ENCODE peak calls at places on chromosomes 6 and 20, in seven cellular contexts. X, T, Z, N, V, S and E are unnamed samples.

GRCh38 chr6:134299236-134299635 is 18.7 kb downstream of the SGK1 start:
- DNase-seq in X (no peak), T (no peak), Z (peak; percentile 88), N (no peak), V (peak; percentile 37), S (no peak), E (no peak)

GRCh38 chr20:35697696-35698297 is 1.4 kb downstream of the NFS1 start:
- DNase-seq in X (no peak), T (no peak), Z (no peak), N (no peak), V (no peak), S (no peak), E (no peak)

GRCh38 chr20:57061058-57061900 is 205.2 kb downstream of the BMP7 start:
- DNase-seq in X (peak; percentile 13), T (no peak), Z (no peak), N (peak; percentile 80), V (peak; percentile 66), S (no peak), E (peak; percentile 79)

GRCh38 chr6:25312034-25312620 is 33.0 kb downstream of the CARMIL1 start:
- DNase-seq in X (no peak), T (no peak), Z (peak; percentile 76), N (no peak), V (no peak), S (no peak), E (peak; percentile 17)

GRCh38 chr6:18264338-18265098 is at the start of gene DEK:
- DNase-seq in X (peak; percentile 86), T (peak; percentile 74), Z (peak; percentile 83), N (peak; percentile 87), V (peak; percentile 95), S (peak; percentile 53), E (peak; percentile 86)

GRCh38 chr6:14292119-14292518 is 174.5 kb downstream of the CD83 start:
- DNase-seq in X (peak; percentile 22), T (no peak), Z (no peak), N (no peak), V (no peak), S (no peak), E (no peak)

GRCh38 chr6:146545608-146546007 is 2.0 kb downstream of the RAB32 start:
- DNase-seq in X (peak; percentile 84), T (no peak), Z (peak; percentile 81), N (no peak), V (no peak), S (no peak), E (no peak)

GRCh38 chr20:64091762-64092161 is 7.6 kb upstream of the LKAAEAR1 start:
- DNase-seq in X (no peak), T (no peak), Z (no peak), N (no peak), V (peak; percentile 68), S (no peak), E (no peak)

GRCh38 chr6:68778356-68779020 is 143.4 kb downstream of the ADGRB3 start:
- DNase-seq in X (peak; percentile 23), T (no peak), Z (peak; percentile 84), N (peak; percentile 43), V (peak; percentile 84), S (no peak), E (peak; percentile 5)

GRCh38 chr6:40755749-40756452 is 168.7 kb upstream of the LRFN2 start:
- DNase-seq in X (peak; percentile 32), T (no peak), Z (no peak), N (no peak), V (no peak), S (no peak), E (no peak)

GRCh38 chr6:26032387-26033131 is 54.7 kb upstream of the HFE start:
- DNase-seq in X (peak; percentile 69), T (no peak), Z (peak; percentile 71), N (no peak), V (no peak), S (no peak), E (peak; percentile 33)

GRCh38 chr6:4803343-4803744 is 27.1 kb downstream of the CDYL start:
- DNase-seq in X (no peak), T (no peak), Z (no peak), N (no peak), V (no peak), S (no peak), E (no peak)

GRCh38 chr6:39791850-39792500 is at the start of gene DAAM2:
- DNase-seq in X (peak; percentile 48), T (no peak), Z (peak; percentile 48), N (peak; percentile 56), V (peak; percentile 84), S (no peak), E (no peak)

GRCh38 chr6:72865467-72865866 is 243.6 kb downstream of the KCNQ5 start:
- DNase-seq in X (no peak), T (no peak), Z (peak; percentile 63), N (no peak), V (no peak), S (no peak), E (peak; percentile 5)

GRCh38 chr6:43608310-43608763 is 20.7 kb downstream of the GTPBP2 start:
- DNase-seq in X (peak; percentile 70), T (peak; percentile 48), Z (peak; percentile 91), N (peak; percentile 79), V (peak; percentile 90), S (peak; percentile 30), E (peak; percentile 56)

GRCh38 chr20:4603724-4604123 is 118.0 kb upstream of the PRND start:
- DNase-seq in X (no peak), T (no peak), Z (no peak), N (no peak), V (no peak), S (no peak), E (no peak)

GRCh38 chr20:51803157-51803854 is 985 bp upstream of the SALL4 start:
- DNase-seq in X (peak; percentile 21), T (no peak), Z (no peak), N (no peak), V (no peak), S (no peak), E (no peak)

GRCh38 chr6:31575335-31575901 is at the start of gene TNF:
- DNase-seq in X (peak; percentile 89), T (peak; percentile 79), Z (peak; percentile 39), N (no peak), V (peak; percentile 67), S (peak; percentile 45), E (no peak)

GRCh38 chr6:90354961-90355360 is 58.3 kb upstream of the BACH2 start:
- DNase-seq in X (no peak), T (no peak), Z (no peak), N (no peak), V (no peak), S (no peak), E (no peak)

GRCh38 chr6:35388023-35388422 is 45.7 kb downstream of the PPARD start:
- DNase-seq in X (no peak), T (no peak), Z (no peak), N (no peak), V (no peak), S (no peak), E (no peak)

GRCh38 chr6:83368582-83368981 is 62.3 kb downstream of the ME1 start:
- DNase-seq in X (no peak), T (no peak), Z (no peak), N (no peak), V (no peak), S (no peak), E (no peak)

GRCh38 chr6:125746731-125747588 is 2.5 kb upstream of the HEY2 start:
- DNase-seq in X (peak; percentile 77), T (peak; percentile 49), Z (peak; percentile 76), N (peak; percentile 81), V (peak; percentile 91), S (peak; percentile 33), E (no peak)

GRCh38 chr6:42428326-42429041 is 23.2 kb downstream of the TRERF1 start:
- DNase-seq in X (peak; percentile 24), T (peak; percentile 30), Z (no peak), N (no peak), V (no peak), S (no peak), E (no peak)

GRCh38 chr6:31203345-31203979 is 33.0 kb upstream of the POU5F1 start:
- DNase-seq in X (peak; percentile 93), T (peak; percentile 43), Z (peak; percentile 85), N (no peak), V (no peak), S (no peak), E (peak; percentile 69)

GRCh38 chr6:116475151-116475550 is 14.0 kb downstream of the CALHM6 start:
- DNase-seq in X (no peak), T (no peak), Z (no peak), N (no peak), V (no peak), S (no peak), E (no peak)

GRCh38 chr6:82691997-82692396 is 328.4 kb downstream of the TPBG start:
- DNase-seq in X (peak; percentile 3), T (no peak), Z (no peak), N (no peak), V (no peak), S (no peak), E (no peak)

GRCh38 chr6:142171351-142171750 is 24.3 kb downstream of the VTA1 start:
- DNase-seq in X (no peak), T (no peak), Z (no peak), N (no peak), V (no peak), S (no peak), E (no peak)

GRCh38 chr6:43125555-43125954 is 45.5 kb upstream of the SRF start:
- DNase-seq in X (no peak), T (no peak), Z (peak; percentile 19), N (no peak), V (no peak), S (no peak), E (no peak)

GRCh38 chr6:4974962-4975361 is 28.9 kb downstream of the RPP40 start:
- DNase-seq in X (no peak), T (no peak), Z (no peak), N (no peak), V (no peak), S (no peak), E (no peak)

GRCh38 chr6:165426892-165427291 is 117.5 kb upstream of the C6orf118 start:
- DNase-seq in X (no peak), T (no peak), Z (no peak), N (no peak), V (no peak), S (no peak), E (no peak)

GRCh38 chr20:63255911-63256704 is 1.8 kb upstream of the NKAIN4 start:
- DNase-seq in X (no peak), T (no peak), Z (no peak), N (no peak), V (no peak), S (no peak), E (peak; percentile 93)

GRCh38 chr6:168147205-168147738 is 68.3 kb upstream of the FRMD1 start:
- DNase-seq in X (no peak), T (no peak), Z (no peak), N (no peak), V (peak; percentile 1), S (no peak), E (no peak)

GRCh38 chr6:7324520-7324919 is 11.5 kb upstream of the SSR1 start:
- DNase-seq in X (no peak), T (no peak), Z (no peak), N (no peak), V (peak; percentile 60), S (no peak), E (no peak)

GRCh38 chr20:16096756-16097326 is 476.4 kb downstream of the KIF16B start:
- DNase-seq in X (peak; percentile 75), T (no peak), Z (no peak), N (no peak), V (no peak), S (no peak), E (no peak)

GRCh38 chr20:51162015-51162414 is 139.1 kb upstream of the KCNG1 start:
- DNase-seq in X (no peak), T (no peak), Z (no peak), N (no peak), V (no peak), S (no peak), E (no peak)